ENCODE peak calls at places on chromosome 2, in five cellular contexts. B is GM12865; J is CD8-positive, alpha-beta T cell; L is HCT116; Y is glutamatergic neuron. E is an unnamed sample.

GRCh38 chr2:237704476-237705224 is 77.3 kb downstream of the LRRFIP1 start:
- DNase-seq in B (no peak), J (no peak), L (no peak), Y (no peak), E (no peak)

GRCh38 chr2:138536302-138536701 is 34.7 kb downstream of the SPOPL start:
- DNase-seq in B (peak), J (no peak), L (no peak), Y (peak), E (peak)

GRCh38 chr2:215653344-215654015 is 217.6 kb upstream of the FN1 start:
- DNase-seq in B (no peak), J (no peak), L (no peak), Y (no peak), E (no peak)

GRCh38 chr2:39492701-39493100 is 55.6 kb upstream of the MAP4K3 start:
- DNase-seq in B (no peak), J (no peak), L (no peak), Y (no peak), E (no peak)

GRCh38 chr2:178836807-178837206 is 29.6 kb upstream of the TTN start:
- DNase-seq in B (no peak), J (no peak), L (no peak), Y (no peak), E (no peak)

GRCh38 chr2:30382995-30383394 is 64.1 kb upstream of the LCLAT1 start:
- DNase-seq in B (no peak), J (no peak), L (no peak), Y (no peak), E (no peak)

GRCh38 chr2:159963700-159964099 is 98.7 kb downstream of the PLA2R1 start:
- DNase-seq in B (peak), J (no peak), L (no peak), Y (no peak), E (peak)

GRCh38 chr2:220434365-220434764 is 806.9 kb downstream of the SLC4A3 start:
- DNase-seq in B (no peak), J (no peak), L (no peak), Y (no peak), E (no peak)

GRCh38 chr2:26463252-26464207 is 14.4 kb downstream of the OTOF start:
- DNase-seq in B (no peak), J (no peak), L (no peak), Y (no peak), E (no peak)

GRCh38 chr2:190636362-190636761 is 12.5 kb upstream of the NAB1 start:
- DNase-seq in B (no peak), J (no peak), L (no peak), Y (no peak), E (no peak)

GRCh38 chr2:190256087-190256486 is 63.5 kb downstream of the HIBCH start:
- DNase-seq in B (no peak), J (no peak), L (no peak), Y (no peak), E (no peak)

GRCh38 chr2:221361633-221362032 is 210.5 kb downstream of the EPHA4 start:
- DNase-seq in B (no peak), J (no peak), L (no peak), Y (no peak), E (no peak)

GRCh38 chr2:120937736-120938131 is 202.1 kb downstream of the GLI2 start:
- DNase-seq in B (no peak), J (no peak), L (no peak), Y (no peak), E (no peak)

GRCh38 chr2:43169987-43170732 is 56.2 kb downstream of the ZFP36L2 start:
- DNase-seq in B (peak), J (peak), L (no peak), Y (no peak), E (peak)

GRCh38 chr2:215280326-215280725 is 31.5 kb upstream of the ATIC start:
- DNase-seq in B (peak), J (no peak), L (no peak), Y (no peak), E (no peak)

GRCh38 chr2:225076125-225076524 is 33.9 kb upstream of the DOCK10 start:
- DNase-seq in B (no peak), J (no peak), L (no peak), Y (no peak), E (no peak)

GRCh38 chr2:230907361-230908093 is 17.5 kb downstream of the GPR55 start:
- DNase-seq in B (no peak), J (no peak), L (no peak), Y (peak), E (no peak)

GRCh38 chr2:10332402-10333246 is 29.9 kb downstream of the HPCAL1 start:
- DNase-seq in B (no peak), J (no peak), L (no peak), Y (no peak), E (no peak)

DNA sequence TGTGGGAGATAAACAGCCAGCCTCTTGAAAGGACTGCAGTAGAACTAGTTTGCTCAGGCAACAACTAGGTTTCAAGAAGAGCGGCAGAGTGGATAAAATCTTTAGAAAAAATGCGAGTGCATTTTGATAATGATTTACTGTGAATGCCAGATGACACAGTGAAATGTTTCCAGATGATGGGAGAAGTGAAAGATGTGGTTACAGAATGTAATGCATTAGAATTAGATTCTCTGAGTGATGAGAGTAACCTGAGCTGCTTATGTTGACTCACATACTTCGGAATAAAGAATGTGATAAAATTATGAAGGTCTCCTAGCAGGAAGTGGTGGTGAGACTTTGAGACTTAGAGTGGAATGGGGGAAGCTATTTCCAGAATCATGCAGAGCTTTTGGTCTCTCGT is 184.3 kb downstream of the GULP1 start:
- DNase-seq in B (no peak), J (no peak), L (no peak), Y (no peak), E (no peak)
- TF ChIP-seq CTCF in B (no peak), J (no peak), L (no peak), Y (no peak), E (no peak)

GRCh38 chr2:219252900-219253752 is at the start of gene TUBA4B:
- DNase-seq in B (peak), J (no peak), L (no peak), Y (peak), E (peak)

GRCh38 chr2:219251656-219252055 is 1.4 kb upstream of the TUBA4B start:
- DNase-seq in B (no peak), J (no peak), L (no peak), Y (no peak), E (no peak)

GRCh38 chr2:219250044-219250781 is 2.8 kb upstream of the TUBA4B start:
- DNase-seq in B (no peak), J (no peak), L (no peak), Y (no peak), E (no peak)

GRCh38 chr2:219252570-219252899 is 508 bp upstream of the TUBA4B start:
- DNase-seq in B (no peak), J (no peak), L (no peak), Y (no peak), E (no peak)

DNA sequence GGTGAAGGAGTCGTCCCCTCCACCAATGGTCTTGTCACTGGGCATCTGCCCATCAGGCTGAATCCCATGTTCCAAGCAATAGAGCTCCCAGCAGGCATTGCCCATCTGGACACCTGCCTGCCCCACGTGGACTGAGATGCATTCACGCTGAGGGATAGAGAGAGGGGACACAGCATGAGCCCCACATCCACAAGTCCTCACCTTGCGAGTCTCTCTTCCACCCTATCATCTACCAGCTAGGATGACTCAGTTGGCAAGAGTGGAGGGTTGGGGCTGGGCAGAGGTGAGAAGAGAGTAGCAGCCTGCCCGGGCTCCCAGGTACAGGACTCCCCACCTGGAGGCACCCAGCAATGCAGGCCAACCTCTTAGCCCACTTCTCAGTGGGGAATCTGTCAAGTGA is 959 bp upstream of the TUBA4B start:
- DNase-seq in B (peak), J (no peak), L (no peak), Y (no peak), E (no peak)
- TF ChIP-seq CTCF in B (no peak), J (no peak), L (no peak), Y (no peak), E (no peak)

DNA sequence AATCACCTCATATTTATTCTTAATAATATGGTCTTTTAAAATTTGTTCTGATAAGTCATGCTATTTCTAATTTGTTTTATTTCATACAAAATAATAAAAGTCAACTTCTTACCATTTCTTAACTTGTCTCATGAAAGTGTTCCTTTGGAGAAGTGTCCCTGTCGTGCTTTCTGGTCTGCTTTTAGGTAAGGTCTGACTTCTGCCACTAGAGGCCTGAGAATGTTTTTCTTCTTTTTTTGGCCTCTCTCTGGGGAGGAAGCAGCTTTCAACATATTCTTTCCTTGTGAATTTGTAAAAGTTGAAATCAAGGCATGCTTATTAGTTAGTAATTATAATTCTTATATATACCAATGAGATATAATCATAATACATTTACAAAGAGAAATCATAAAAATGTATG is 39.4 kb downstream of the MAP2 start:
- DNase-seq in B (peak), J (no peak), L (no peak), Y (no peak), E (no peak)
- TF ChIP-seq CTCF in B (no peak), J (no peak), L (peak), Y (peak), E (no peak)

DNA sequence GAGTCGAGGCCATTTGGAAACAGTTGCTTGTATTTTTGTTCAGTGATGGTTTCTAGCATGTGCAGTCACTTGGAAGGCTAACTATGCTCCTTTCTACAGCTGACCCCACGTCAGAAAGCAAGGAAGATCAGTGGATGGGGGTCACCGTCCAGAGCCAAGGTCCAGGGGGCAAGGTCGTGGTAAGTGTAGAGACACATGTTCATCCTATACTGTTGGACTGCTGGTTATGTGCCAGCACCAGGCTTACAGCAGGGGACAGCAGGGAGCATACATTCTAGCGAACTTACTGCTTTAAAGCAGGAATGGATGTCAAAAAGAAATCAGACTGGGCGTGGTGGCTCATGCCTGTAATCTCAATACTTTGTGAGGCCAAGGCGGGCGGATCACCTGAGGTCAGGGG is 40.0 kb downstream of the ITGA6 start:
- DNase-seq in B (peak), J (no peak), L (no peak), Y (no peak), E (no peak)
- TF ChIP-seq CTCF in B (peak), J (no peak), L (no peak), Y (no peak), E (no peak)

E was measured in GM20000.